ENCODE peak calls at places on chromosome 2, in five cellular contexts. One of them, this sample, is unnamed.
A peak's percentile ranks its signal among the peaks of the same experiment; 100 is the strongest.

GRCh38 chr2:59277656-59278055 is 1036.5 kb upstream of the FANCL start:
- DNase-seq in heart left ventricle: no peak
- DNase-seq in transverse colon: no peak
- DNase-seq in A549: no peak
- DNase-seq in Peyer's patch: no peak
- DNase-seq in this sample: no peak

GRCh38 chr2:85582467-85582866 is 1.8 kb upstream of the VAMP5 start:
- DNase-seq in transverse colon: no peak
- DNase-seq in Peyer's patch: no peak
- DNase-seq in A549: no peak
- DNase-seq in heart left ventricle: no peak
- DNase-seq in this sample: no peak

GRCh38 chr2:196244966-196245365 is 73.6 kb upstream of the STK17B start:
- DNase-seq in heart left ventricle: no peak
- DNase-seq in transverse colon: no peak
- DNase-seq in Peyer's patch: no peak
- DNase-seq in A549: no peak
- DNase-seq in this sample: no peak

GRCh38 chr2:227370791-227371312 is 8.3 kb downstream of the TM4SF20 start:
- DNase-seq in transverse colon: no peak
- DNase-seq in A549: no peak
- DNase-seq in heart left ventricle: peak; percentile 22
- DNase-seq in Peyer's patch: no peak
- DNase-seq in this sample: no peak

GRCh38 chr2:46032161-46032813 is 264.9 kb upstream of the EPAS1 start:
- DNase-seq in A549: peak; percentile 22
- DNase-seq in transverse colon: no peak
- DNase-seq in heart left ventricle: no peak
- DNase-seq in Peyer's patch: no peak
- DNase-seq in this sample: no peak

GRCh38 chr2:173191601-173192000 is 116.0 kb downstream of the MAP3K20 start:
- DNase-seq in Peyer's patch: no peak
- DNase-seq in heart left ventricle: no peak
- DNase-seq in A549: no peak
- DNase-seq in transverse colon: no peak
- DNase-seq in this sample: no peak

GRCh38 chr2:102826904-102827303 is 65.1 kb downstream of the TMEM182 start:
- DNase-seq in A549: no peak
- DNase-seq in transverse colon: no peak
- DNase-seq in heart left ventricle: peak; percentile 58
- DNase-seq in Peyer's patch: no peak
- DNase-seq in this sample: peak; percentile 31

GRCh38 chr2:220374282-220374681 is 746.9 kb downstream of the SLC4A3 start:
- DNase-seq in transverse colon: no peak
- DNase-seq in Peyer's patch: no peak
- DNase-seq in A549: no peak
- DNase-seq in heart left ventricle: no peak
- DNase-seq in this sample: no peak

GRCh38 chr2:55418072-55418471 is 1.6 kb downstream of the CCDC88A start:
- DNase-seq in heart left ventricle: no peak
- DNase-seq in Peyer's patch: no peak
- DNase-seq in A549: no peak
- DNase-seq in transverse colon: no peak
- DNase-seq in this sample: no peak

GRCh38 chr2:145415151-145415550 is 895.2 kb upstream of the ZEB2 start:
- DNase-seq in transverse colon: no peak
- DNase-seq in A549: peak; percentile 6
- DNase-seq in heart left ventricle: no peak
- DNase-seq in Peyer's patch: no peak
- DNase-seq in this sample: no peak

GRCh38 chr2:16284941-16285625 is 344.7 kb downstream of the MYCN start:
- DNase-seq in A549: no peak
- DNase-seq in transverse colon: no peak
- DNase-seq in heart left ventricle: no peak
- DNase-seq in Peyer's patch: no peak
- DNase-seq in this sample: no peak

GRCh38 chr2:44335806-44336538 is 25.3 kb downstream of the PREPL start:
- DNase-seq in heart left ventricle: no peak
- DNase-seq in transverse colon: no peak
- DNase-seq in A549: no peak
- DNase-seq in Peyer's patch: no peak
- DNase-seq in this sample: no peak

GRCh38 chr2:84878459-84878858 is 2.4 kb downstream of the TRABD2A start:
- DNase-seq in transverse colon: no peak
- DNase-seq in A549: no peak
- DNase-seq in heart left ventricle: no peak
- DNase-seq in Peyer's patch: peak; percentile 12
- DNase-seq in this sample: no peak

GRCh38 chr2:85728342-85728741 is 25.4 kb upstream of the ATOH8 start:
- DNase-seq in Peyer's patch: no peak
- DNase-seq in transverse colon: no peak
- DNase-seq in A549: no peak
- DNase-seq in heart left ventricle: no peak
- DNase-seq in this sample: no peak

GRCh38 chr2:186544255-186544675 is 45.6 kb upstream of the ITGAV start:
- DNase-seq in heart left ventricle: no peak
- DNase-seq in Peyer's patch: no peak
- DNase-seq in transverse colon: no peak
- DNase-seq in A549: peak; percentile 85
- DNase-seq in this sample: no peak

GRCh38 chr2:131042161-131042775 is 51.0 kb downstream of the FAM168B start:
- DNase-seq in transverse colon: no peak
- DNase-seq in heart left ventricle: no peak
- DNase-seq in A549: no peak
- DNase-seq in Peyer's patch: no peak
- DNase-seq in this sample: no peak

GRCh38 chr2:34004936-34005335 is 405.8 kb upstream of the FAM98A start:
- DNase-seq in A549: no peak
- DNase-seq in transverse colon: no peak
- DNase-seq in heart left ventricle: no peak
- DNase-seq in Peyer's patch: no peak
- DNase-seq in this sample: no peak

GRCh38 chr2:56333812-56334485 is 150.2 kb downstream of the CCDC85A start:
- DNase-seq in heart left ventricle: no peak
- DNase-seq in Peyer's patch: no peak
- DNase-seq in transverse colon: no peak
- DNase-seq in A549: no peak
- DNase-seq in this sample: no peak

GRCh38 chr2:174011796-174012195 is 46.6 kb upstream of the SP3 start:
- DNase-seq in A549: no peak
- DNase-seq in transverse colon: no peak
- DNase-seq in Peyer's patch: no peak
- DNase-seq in heart left ventricle: no peak
- DNase-seq in this sample: no peak

GRCh38 chr2:33441235-33441810 is 35.1 kb upstream of the RASGRP3 start:
- DNase-seq in Peyer's patch: no peak
- DNase-seq in heart left ventricle: peak; percentile 60
- DNase-seq in A549: peak; percentile 80
- DNase-seq in transverse colon: peak; percentile 15
- DNase-seq in this sample: no peak

GRCh38 chr2:120434909-120435308 is 89.0 kb downstream of the INHBB start:
- DNase-seq in Peyer's patch: no peak
- DNase-seq in heart left ventricle: no peak
- DNase-seq in A549: no peak
- DNase-seq in transverse colon: no peak
- DNase-seq in this sample: no peak

GRCh38 chr2:228615501-228615900 is 434.0 kb upstream of the SPHKAP start:
- DNase-seq in A549: no peak
- DNase-seq in heart left ventricle: no peak
- DNase-seq in Peyer's patch: no peak
- DNase-seq in transverse colon: no peak
- DNase-seq in this sample: no peak

GRCh38 chr2:73700111-73700510 is 37.0 kb downstream of the TPRKB start:
- DNase-seq in Peyer's patch: no peak
- DNase-seq in A549: no peak
- DNase-seq in heart left ventricle: no peak
- DNase-seq in transverse colon: peak; percentile 37
- DNase-seq in this sample: peak; percentile 50

GRCh38 chr2:171798156-171798815 is 95.8 kb downstream of the SLC25A12 start:
- DNase-seq in heart left ventricle: no peak
- DNase-seq in A549: no peak
- DNase-seq in Peyer's patch: no peak
- DNase-seq in transverse colon: no peak
- DNase-seq in this sample: no peak

GRCh38 chr2:24840962-24841945 is 48.0 kb downstream of the CENPO start:
- DNase-seq in A549: no peak
- DNase-seq in heart left ventricle: no peak
- DNase-seq in transverse colon: no peak
- DNase-seq in Peyer's patch: no peak
- DNase-seq in this sample: no peak
- TF ChIP-seq POLR2A in A549: no peak
- TF ChIP-seq POLR2A in heart left ventricle: no peak
- TF ChIP-seq POLR2A in transverse colon: no peak
- TF ChIP-seq POLR2A in Peyer's patch: no peak
- TF ChIP-seq POLR2A in this sample: no peak

GRCh38 chr2:30134582-30134981 is 12.2 kb upstream of the YPEL5 start:
- DNase-seq in transverse colon: no peak
- DNase-seq in Peyer's patch: no peak
- DNase-seq in heart left ventricle: no peak
- DNase-seq in A549: no peak
- DNase-seq in this sample: no peak

GRCh38 chr2:30141136-30141535 is 5.7 kb upstream of the YPEL5 start:
- DNase-seq in heart left ventricle: no peak
- DNase-seq in Peyer's patch: no peak
- DNase-seq in transverse colon: no peak
- DNase-seq in A549: peak; percentile 12
- DNase-seq in this sample: no peak

GRCh38 chr2:30139131-30139870 is 7.5 kb upstream of the YPEL5 start:
- DNase-seq in A549: no peak
- DNase-seq in heart left ventricle: no peak
- DNase-seq in transverse colon: peak; percentile 10
- DNase-seq in Peyer's patch: peak; percentile 29
- DNase-seq in this sample: no peak

GRCh38 chr2:30136729-30137444 is 9.9 kb upstream of the YPEL5 start:
- DNase-seq in Peyer's patch: no peak
- DNase-seq in transverse colon: no peak
- DNase-seq in heart left ventricle: no peak
- DNase-seq in A549: no peak
- DNase-seq in this sample: no peak

GRCh38 chr2:30135541-30135940 is 11.3 kb upstream of the YPEL5 start:
- DNase-seq in heart left ventricle: no peak
- DNase-seq in transverse colon: no peak
- DNase-seq in A549: no peak
- DNase-seq in Peyer's patch: no peak
- DNase-seq in this sample: no peak
- H3K4me3 ChIP-seq in heart left ventricle: no peak overlapping the region
- H3K4me3 ChIP-seq in transverse colon: no peak overlapping the region
- H3K4me3 ChIP-seq in A549: no peak overlapping the region
- H3K4me3 ChIP-seq in Peyer's patch: no peak overlapping the region
- H3K4me3 ChIP-seq in this sample: no peak overlapping the region

GRCh38 chr2:234481301-234481700 is 15.6 kb downstream of the ARL4C start:
- DNase-seq in Peyer's patch: no peak
- DNase-seq in A549: no peak
- DNase-seq in heart left ventricle: no peak
- DNase-seq in transverse colon: no peak
- DNase-seq in this sample: no peak
- H3K27ac ChIP-seq in Peyer's patch: no peak overlapping the region
- H3K27ac ChIP-seq in A549: no peak overlapping the region
- H3K27ac ChIP-seq in heart left ventricle: no peak overlapping the region
- H3K27ac ChIP-seq in transverse colon: no peak overlapping the region
- H3K27ac ChIP-seq in this sample: no peak overlapping the region

DNA sequence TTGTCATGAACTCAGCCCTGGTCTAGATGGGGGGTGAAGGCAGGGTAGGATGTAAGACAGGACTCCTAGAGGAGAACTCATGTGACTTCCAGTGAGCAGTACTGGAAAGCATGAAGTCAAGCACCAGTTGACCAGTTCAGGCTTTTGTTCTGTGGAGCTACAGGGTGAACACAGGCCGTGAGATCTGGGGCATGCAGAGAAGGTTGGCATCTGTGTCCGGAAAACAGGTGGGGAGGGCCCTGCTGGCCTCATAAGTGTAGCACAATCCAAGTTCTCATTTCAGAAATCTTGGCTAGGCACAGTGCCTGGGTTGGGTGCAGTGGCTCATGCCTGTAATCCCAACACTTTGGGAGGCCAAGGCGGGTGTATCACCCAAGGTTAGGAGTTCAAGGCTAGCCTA is 50.9 kb upstream of the SPATS2L start:
- DNase-seq in transverse colon: no peak
- DNase-seq in heart left ventricle: no peak
- DNase-seq in A549: no peak
- DNase-seq in Peyer's patch: no peak
- DNase-seq in this sample: no peak
- TF ChIP-seq POLR2A in transverse colon: no peak
- TF ChIP-seq POLR2A in heart left ventricle: no peak
- TF ChIP-seq POLR2A in A549: no peak
- TF ChIP-seq POLR2A in Peyer's patch: no peak
- TF ChIP-seq POLR2A in this sample: no peak

GRCh38 chr2:190413421-190413820 is 5.3 kb downstream of the MFSD6 start:
- DNase-seq in A549: no peak
- DNase-seq in heart left ventricle: no peak
- DNase-seq in transverse colon: no peak
- DNase-seq in Peyer's patch: no peak
- DNase-seq in this sample: no peak
- H3K4me3 ChIP-seq in A549: no peak overlapping the region
- H3K4me3 ChIP-seq in heart left ventricle: no peak overlapping the region
- H3K4me3 ChIP-seq in transverse colon: no peak overlapping the region
- H3K4me3 ChIP-seq in Peyer's patch: no peak overlapping the region
- H3K4me3 ChIP-seq in this sample: no peak overlapping the region

GRCh38 chr2:190582761-190583506 is 48.4 kb upstream of the NEMP2 start:
- DNase-seq in A549: no peak
- DNase-seq in transverse colon: no peak
- DNase-seq in Peyer's patch: no peak
- DNase-seq in heart left ventricle: no peak
- DNase-seq in this sample: no peak

GRCh38 chr2:190579058-190579410 is 44.5 kb upstream of the NEMP2 start:
- DNase-seq in Peyer's patch: no peak
- DNase-seq in A549: no peak
- DNase-seq in heart left ventricle: no peak
- DNase-seq in transverse colon: no peak
- DNase-seq in this sample: no peak

GRCh38 chr2:190578158-190579057 is 43.9 kb upstream of the NEMP2 start:
- DNase-seq in heart left ventricle: peak; percentile 56
- DNase-seq in transverse colon: peak; percentile 75
- DNase-seq in A549: peak; percentile 97
- DNase-seq in Peyer's patch: no peak
- DNase-seq in this sample: peak; percentile 65

GRCh38 chr2:190581997-190582396 is 47.5 kb upstream of the NEMP2 start:
- DNase-seq in transverse colon: no peak
- DNase-seq in A549: no peak
- DNase-seq in heart left ventricle: no peak
- DNase-seq in Peyer's patch: no peak
- DNase-seq in this sample: no peak

GRCh38 chr2:190579945-190580866 is 45.7 kb upstream of the NEMP2 start:
- DNase-seq in transverse colon: no peak
- DNase-seq in A549: no peak
- DNase-seq in Peyer's patch: no peak
- DNase-seq in heart left ventricle: no peak
- DNase-seq in this sample: no peak
- H3K27ac ChIP-seq in transverse colon: peak overlapping the region; percentile 77
- H3K27ac ChIP-seq in A549: peak overlapping the region; percentile 89
- H3K27ac ChIP-seq in Peyer's patch: no peak overlapping the region
- H3K27ac ChIP-seq in heart left ventricle: peak overlapping the region; percentile 68
- H3K27ac ChIP-seq in this sample: peak overlapping the region; percentile 61